ENCODE peak calls at places on chromosomes 1 and 21, in ten cellular contexts. U is NCI-H1092; I is AG20443; H is stimulated activated CD4-positive, alpha-beta T cell treated with anti-CD3 and anti-CD28 coated beads, Interleukin-12 subunit alpha, Interleukin-12 subunit beta, amount 100 ng/mL, for 4 hours; Z is A172; T is COR-L47; L is AG09319; K is activated T-helper 1 cell treated with Interleukin-2 at 50 U/mL for 16 hours; M is left cardiac atrium; G is HTR-8/SVneo. J is an unnamed sample.

GRCh38 chr1:234868296-234869147 is 258.5 kb upstream of the IRF2BP2 start:
- DNase-seq in U (no peak), I (no peak), H (no peak), Z (no peak), T (no peak), L (no peak), K (no peak), M (no peak), G (no peak), J (no peak)

GRCh38 chr21:42145569-42146250 is 73.2 kb upstream of the ABCG1 start:
- DNase-seq in U (peak; percentile 79), I (peak; percentile 92), H (peak; percentile 54), Z (peak; percentile 56), T (peak; percentile 58), L (peak; percentile 8), K (peak; percentile 44), M (peak; percentile 57), G (peak; percentile 80), J (peak; percentile 67)

GRCh38 chr1:186535388-186536133 is 74.6 kb upstream of the PDC start:
- DNase-seq in U (no peak), I (peak; percentile 68), H (no peak), Z (peak; percentile 84), T (peak; percentile 4), L (peak; percentile 78), K (no peak), M (no peak), G (peak; percentile 26), J (no peak)

GRCh38 chr1:155277896-155278688 is 829 bp downstream of the HCN3 start:
- DNase-seq in U (peak; percentile 73), I (peak; percentile 55), H (peak; percentile 72), Z (peak; percentile 42), T (peak; percentile 88), L (no peak), K (peak; percentile 51), M (peak; percentile 70), G (peak; percentile 41), J (peak; percentile 79)

GRCh38 chr1:222924140-222924706 is 109.4 kb downstream of the DISP1 start:
- DNase-seq in U (no peak), I (no peak), H (no peak), Z (no peak), T (no peak), L (no peak), K (no peak), M (no peak), G (no peak), J (no peak)

GRCh38 chr21:45041351-45041805 is 33.0 kb upstream of the ADARB1 start:
- DNase-seq in U (no peak), I (peak; percentile 93), H (no peak), Z (no peak), T (no peak), L (peak; percentile 73), K (no peak), M (peak; percentile 83), G (no peak), J (peak; percentile 81)

GRCh38 chr1:180167721-180168467 is 13.2 kb downstream of the QSOX1 start:
- DNase-seq in U (no peak), I (no peak), H (no peak), Z (peak; percentile 88), T (peak; percentile 15), L (no peak), K (no peak), M (peak; percentile 37), G (peak; percentile 60), J (peak; percentile 92)

GRCh38 chr1:58548381-58548780 is 1.9 kb upstream of the OMA1 start:
- DNase-seq in U (no peak), I (no peak), H (no peak), Z (no peak), T (no peak), L (no peak), K (no peak), M (no peak), G (no peak), J (no peak)

GRCh38 chr21:34771512-34772028 is 102.8 kb downstream of the CLIC6 start:
- DNase-seq in U (no peak), I (no peak), H (no peak), Z (peak; percentile 89), T (no peak), L (no peak), K (no peak), M (no peak), G (peak; percentile 27), J (no peak)

GRCh38 chr1:20717452-20718342 is at the start of gene KIF17:
- DNase-seq in U (peak; percentile 51), I (peak; percentile 96), H (peak; percentile 64), Z (no peak), T (peak; percentile 29), L (peak; percentile 41), K (peak; percentile 60), M (peak; percentile 85), G (no peak), J (peak; percentile 89)

GRCh38 chr1:23611601-23612327 is 52.5 kb upstream of the ID3 start:
- DNase-seq in U (no peak), I (no peak), H (no peak), Z (no peak), T (peak; percentile 22), L (no peak), K (no peak), M (no peak), G (no peak), J (no peak)

GRCh38 chr1:102726417-102726816 is 381.9 kb downstream of the COL11A1 start:
- DNase-seq in U (no peak), I (no peak), H (no peak), Z (no peak), T (no peak), L (no peak), K (no peak), M (no peak), G (no peak), J (no peak)

GRCh38 chr21:23968722-23969647 is 1638.3 kb downstream of the MRPL39 start:
- DNase-seq in U (peak; percentile 78), I (no peak), H (peak; percentile 46), Z (peak; percentile 47), T (peak; percentile 84), L (no peak), K (peak; percentile 18), M (no peak), G (peak; percentile 41), J (no peak)

GRCh38 chr1:71339238-71339637 is 258.4 kb upstream of the ZRANB2 start:
- DNase-seq in U (no peak), I (no peak), H (no peak), Z (no peak), T (no peak), L (no peak), K (no peak), M (no peak), G (no peak), J (no peak)

GRCh38 chr1:29197590-29197924 is 15.9 kb upstream of the SRSF4 start:
- DNase-seq in U (peak; percentile 17), I (peak; percentile 43), H (no peak), Z (peak; percentile 25), T (peak; percentile 19), L (no peak), K (no peak), M (no peak), G (peak; percentile 15), J (no peak)

GRCh38 chr1:235095938-235096562 is 32.6 kb downstream of the TOMM20 start:
- DNase-seq in U (no peak), I (no peak), H (no peak), Z (no peak), T (no peak), L (no peak), K (no peak), M (no peak), G (no peak), J (no peak)

GRCh38 chr1:37605806-37606474 is 10.2 kb upstream of the GNL2 start:
- DNase-seq in U (no peak), I (peak; percentile 58), H (no peak), Z (no peak), T (no peak), L (no peak), K (no peak), M (peak; percentile 39), G (no peak), J (no peak)

GRCh38 chr1:213327318-213327667 is 276.3 kb downstream of the RPS6KC1 start:
- DNase-seq in U (no peak), I (peak; percentile 79), H (no peak), Z (peak; percentile 63), T (no peak), L (no peak), K (no peak), M (peak; percentile 24), G (peak; percentile 40), J (peak; percentile 69)

GRCh38 chr1:182051938-182052337 is 9.6 kb downstream of the ZNF648 start:
- DNase-seq in U (no peak), I (no peak), H (no peak), Z (no peak), T (no peak), L (no peak), K (no peak), M (no peak), G (no peak), J (no peak)

GRCh38 chr1:227778401-227778947 is 37.0 kb upstream of the PRSS38 start:
- DNase-seq in U (no peak), I (peak; percentile 84), H (no peak), Z (peak; percentile 95), T (no peak), L (no peak), K (no peak), M (no peak), G (no peak), J (peak; percentile 54)

GRCh38 chr21:44463716-44464115 is 8.4 kb downstream of the LRRC3 start:
- DNase-seq in U (no peak), I (no peak), H (no peak), Z (no peak), T (no peak), L (no peak), K (no peak), M (no peak), G (no peak), J (no peak)

GRCh38 chr1:155989242-155989991 is 11.1 kb upstream of the ARHGEF2 start:
- DNase-seq in U (peak; percentile 42), I (peak; percentile 83), H (peak; percentile 66), Z (peak; percentile 80), T (peak; percentile 66), L (no peak), K (peak; percentile 64), M (peak; percentile 83), G (peak; percentile 72), J (peak; percentile 85)

GRCh38 chr1:43144228-43144627 is 27.9 kb downstream of the EBNA1BP2 start:
- DNase-seq in U (no peak), I (no peak), H (no peak), Z (peak; percentile 60), T (no peak), L (no peak), K (no peak), M (no peak), G (no peak), J (no peak)

GRCh38 chr1:109185990-109186703 is 27.6 kb upstream of the SARS1 start:
- DNase-seq in U (no peak), I (no peak), H (no peak), Z (no peak), T (peak; percentile 6), L (no peak), K (no peak), M (no peak), G (no peak), J (peak; percentile 68)

GRCh38 chr1:236727521-236727920 is 41.2 kb downstream of the ACTN2 start:
- DNase-seq in U (no peak), I (no peak), H (no peak), Z (no peak), T (no peak), L (no peak), K (no peak), M (no peak), G (no peak), J (no peak)

GRCh38 chr1:32895325-32896215 is 5.6 kb downstream of the TMEM54 start:
- DNase-seq in U (no peak), I (no peak), H (no peak), Z (no peak), T (no peak), L (no peak), K (no peak), M (no peak), G (no peak), J (peak; percentile 58)

GRCh38 chr1:198878566-198878965 is 239.7 kb downstream of the PTPRC start:
- DNase-seq in U (no peak), I (no peak), H (no peak), Z (no peak), T (no peak), L (no peak), K (no peak), M (no peak), G (no peak), J (no peak)

GRCh38 chr1:172948457-172948856 is 102.3 kb downstream of the TNFSF18 start:
- DNase-seq in U (no peak), I (peak; percentile 66), H (peak; percentile 3), Z (peak; percentile 96), T (no peak), L (no peak), K (no peak), M (no peak), G (no peak), J (no peak)

J was measured in upper lobe of right lung.